ENCODE peak calls at places on chromosomes 12 and 14, in seven cellular contexts. O is stomach, E is GM23338, W is HCT116, Z is sigmoid colon, J is HepG2, D is breast epithelium. A is an unnamed sample.

GRCh38 chr14:76826122-76826521 is at the start of gene LRRC74A:
- DNase-seq in D (no peak), W (no peak), O (no peak), J (no peak), Z (no peak), E (no peak), A (no peak)

GRCh38 chr12:131350943-131351318 is 360.0 kb upstream of the SFSWAP start:
- DNase-seq in E (no peak), O (no peak), J (no peak), D (no peak), Z (no peak), W (no peak), A (no peak)

GRCh38 chr12:132400011-132400641 is 70.7 kb upstream of the GALNT9 start:
- DNase-seq in O (no peak), W (no peak), Z (peak; percentile 59), J (no peak), E (no peak), D (no peak), A (no peak)

GRCh38 chr12:50006754-50007442 is 18.4 kb downstream of the RACGAP1 start:
- DNase-seq in Z (no peak), E (no peak), J (no peak), D (no peak), O (no peak), W (no peak), A (no peak)

GRCh38 chr14:81193924-81194633 is 26.7 kb downstream of the GTF2A1 start:
- DNase-seq in J (no peak), D (no peak), W (no peak), E (no peak), O (no peak), Z (no peak), A (no peak)

GRCh38 chr14:80636071-80636470 is 305.5 kb downstream of the CEP128 start:
- DNase-seq in O (no peak), Z (no peak), E (peak; percentile 63), W (no peak), D (no peak), J (no peak), A (no peak)

GRCh38 chr14:50844397-50844796 is 13.4 kb upstream of the NIN start:
- DNase-seq in Z (no peak), W (no peak), E (no peak), D (no peak), O (no peak), J (no peak), A (no peak)

GRCh38 chr14:56797569-56798446 is 12.5 kb downstream of the OTX2 start:
- DNase-seq in O (no peak), E (peak; percentile 67), W (no peak), J (no peak), D (no peak), Z (no peak), A (no peak)

GRCh38 chr12:79688376-79689040 is 2.3 kb downstream of the PAWR start:
- DNase-seq in O (no peak), D (no peak), Z (no peak), W (no peak), E (no peak), J (no peak), A (no peak)

GRCh38 chr14:102759416-102759815 is 17.8 kb upstream of the TRAF3 start:
- DNase-seq in O (no peak), J (no peak), E (peak; percentile 49), Z (no peak), W (no peak), D (no peak), A (no peak)

GRCh38 chr14:87830443-87831096 is 162.4 kb downstream of the GALC start:
- DNase-seq in E (peak; percentile 24), W (no peak), O (no peak), D (no peak), J (no peak), Z (no peak), A (no peak)

GRCh38 chr12:1651946-1652345 is 22.9 kb downstream of the WNT5B start:
- DNase-seq in O (no peak), W (no peak), J (no peak), E (no peak), D (no peak), Z (peak; percentile 10), A (no peak)

GRCh38 chr14:68762944-68763831 is 29.7 kb downstream of the ZFP36L1 start:
- DNase-seq in J (peak; percentile 69), E (peak; percentile 72), D (peak; percentile 67), O (peak; percentile 87), Z (peak; percentile 84), W (no peak), A (no peak)

GRCh38 chr14:64438181-64438839 is 27.0 kb upstream of the AKAP5 start:
- DNase-seq in D (no peak), J (no peak), Z (no peak), W (peak; percentile 65), O (no peak), E (no peak), A (no peak)

GRCh38 chr14:61472025-61472672 is 150.8 kb downstream of the PRKCH start:
- DNase-seq in D (no peak), E (no peak), W (no peak), O (no peak), J (peak; percentile 90), Z (no peak), A (no peak)

GRCh38 chr14:104445086-104445485 is 134.5 kb upstream of the C14orf180 start:
- DNase-seq in D (peak; percentile 10), Z (no peak), E (no peak), W (no peak), O (peak; percentile 7), J (no peak), A (peak; percentile 17)

GRCh38 chr14:50599700-50600444 is 39.9 kb downstream of the ATL1 start:
- DNase-seq in Z (no peak), E (peak; percentile 68), J (peak; percentile 36), O (no peak), D (no peak), W (peak; percentile 38), A (no peak)

GRCh38 chr14:67240168-67240932 is 885 bp upstream of the PALS1 start:
- DNase-seq in E (peak; percentile 45), Z (peak; percentile 87), O (peak; percentile 74), W (no peak), D (peak; percentile 63), J (peak; percentile 15), A (peak; percentile 76)

GRCh38 chr12:54984602-54985376 is at the start of gene TESPA1:
- DNase-seq in J (no peak), Z (peak; percentile 79), E (no peak), D (peak; percentile 21), W (no peak), O (peak; percentile 54), A (no peak)

GRCh38 chr14:75126121-75126544 is 715 bp downstream of the NEK9 start:
- DNase-seq in Z (no peak), O (no peak), E (no peak), W (no peak), J (no peak), D (no peak), A (no peak)

GRCh38 chr14:54342806-54343205 is 54.0 kb upstream of the CDKN3 start:
- DNase-seq in D (no peak), Z (no peak), E (no peak), W (no peak), J (no peak), O (no peak), A (no peak)

GRCh38 chr14:58787601-58788000 is 149.8 kb downstream of the DACT1 start:
- DNase-seq in D (no peak), Z (no peak), E (no peak), W (no peak), J (no peak), O (no peak), A (no peak)

GRCh38 chr12:106248177-106248848 is 493 bp upstream of the CKAP4 start:
- DNase-seq in D (peak; percentile 56), O (peak; percentile 62), W (no peak), Z (peak; percentile 85), J (peak; percentile 19), E (peak; percentile 59), A (no peak)

GRCh38 chr14:84036863-84037262 is 1493.1 kb upstream of the FLRT2 start:
- DNase-seq in D (no peak), E (no peak), Z (no peak), W (no peak), O (no peak), J (no peak), A (no peak)

GRCh38 chr12:132427999-132428871 is 61.7 kb upstream of the FBRSL1 start:
- DNase-seq in D (peak; percentile 62), J (peak; percentile 19), O (peak; percentile 37), Z (no peak), E (no peak), W (no peak), A (peak; percentile 73)

GRCh38 chr14:47044841-47045240 is 393.3 kb upstream of the RPL10L start:
- DNase-seq in J (no peak), Z (no peak), W (no peak), D (no peak), O (peak; percentile 27), E (peak; percentile 83), A (no peak)
- TF ChIP-seq CTCF in J (no peak), Z (no peak), W (no peak), D (no peak), O (no peak), E (peak; percentile 59), A (no peak)

GRCh38 chr12:26736563-26737486 is 96.2 kb downstream of the ITPR2 start:
- DNase-seq in W (no peak), D (no peak), Z (no peak), O (no peak), E (no peak), J (peak; percentile 99), A (no peak)

GRCh38 chr12:26734510-26735248 is 98.3 kb downstream of the ITPR2 start:
- DNase-seq in W (no peak), D (no peak), J (no peak), Z (no peak), E (no peak), O (no peak), A (no peak)

GRCh38 chr12:26732010-26732908 is 100.7 kb downstream of the ITPR2 start:
- DNase-seq in D (no peak), E (no peak), W (no peak), O (no peak), J (no peak), Z (no peak), A (no peak)

GRCh38 chr12:26737487-26738030 is 95.4 kb downstream of the ITPR2 start:
- DNase-seq in D (no peak), O (no peak), W (no peak), E (no peak), Z (no peak), J (no peak), A (no peak)

DNA sequence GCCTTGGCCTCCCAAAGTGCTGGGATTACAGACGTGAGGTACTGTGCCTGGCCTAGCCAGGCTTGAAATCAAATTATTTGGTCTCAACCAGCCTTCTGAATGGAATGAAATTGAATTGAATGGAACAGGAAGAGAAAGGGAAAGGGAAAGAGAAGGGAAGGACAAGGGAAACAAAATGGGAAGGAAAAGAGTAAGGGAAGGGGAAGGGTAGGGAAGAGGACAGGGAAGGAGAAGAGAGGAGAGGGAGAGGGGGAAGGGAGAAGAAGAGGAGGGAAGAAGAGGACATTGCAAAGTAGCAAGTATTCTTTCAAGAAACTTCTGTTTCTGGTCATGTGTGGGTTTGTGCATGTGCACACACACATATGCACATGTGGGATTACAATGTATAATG is 97.8 kb downstream of the ITPR2 start:
- DNase-seq in J (no peak), W (no peak), Z (no peak), O (no peak), E (no peak), D (no peak), A (no peak)
- H3K27ac ChIP-seq in J (peak overlapping the region; percentile 95), W (no peak overlapping the region), Z (peak overlapping the region; percentile 20), O (no peak overlapping the region), E (no peak overlapping the region), D (no peak overlapping the region), A (no peak overlapping the region)

GRCh38 chr12:46219892-46220655 is 48.8 kb downstream of the SLC38A1 start:
- DNase-seq in E (no peak), W (peak; percentile 68), D (no peak), Z (no peak), O (no peak), J (peak; percentile 30), A (no peak)
- TF ChIP-seq POLR2AphosphoS5 in E (no peak), W (no peak), D (no peak), Z (no peak), O (no peak), J (no peak), A (no peak)

GRCh38 chr12:98572010-98572409 is 21.5 kb upstream of the SLC25A3 start:
- DNase-seq in O (no peak), E (peak; percentile 67), W (no peak), D (no peak), Z (no peak), J (peak; percentile 35), A (no peak)
- TF ChIP-seq CTCF in O (no peak), E (peak; percentile 63), W (peak; percentile 72), D (no peak), Z (no peak), J (peak; percentile 42), A (no peak)